ENCODE peak calls at places on chromosomes 5 and 9, in six cellular contexts. R, I, P, M, B and L are unnamed samples.

GRCh38 chr5:169001392-169001791 is 299.5 kb downstream of the SLIT3 start:
- DNase-seq in R (no peak), I (no peak), P (no peak), M (no peak), B (no peak), L (no peak)

GRCh38 chr9:110126986-110127864 is 80.7 kb downstream of the C9orf152 start:
- DNase-seq in R (peak; percentile 54), I (peak; percentile 42), P (peak; percentile 36), M (no peak), B (peak; percentile 81), L (peak; percentile 78)

GRCh38 chr5:88882321-88883038 is 504 bp downstream of the MEF2C start:
- DNase-seq in R (no peak), I (no peak), P (no peak), M (no peak), B (no peak), L (no peak)

GRCh38 chr5:9632495-9632894 is 2.3 kb upstream of the TAS2R1 start:
- DNase-seq in R (no peak), I (no peak), P (no peak), M (no peak), B (no peak), L (no peak)

GRCh38 chr9:79080536-79080935 is 491.2 kb upstream of the TLE4 start:
- DNase-seq in R (no peak), I (no peak), P (no peak), M (no peak), B (no peak), L (no peak)

GRCh38 chr5:72523960-72524582 is 16.9 kb upstream of the ZNF366 start:
- DNase-seq in R (no peak), I (no peak), P (no peak), M (no peak), B (no peak), L (no peak)

GRCh38 chr5:66805514-66806430 is 209.6 kb downstream of the MAST4 start:
- DNase-seq in R (no peak), I (no peak), P (no peak), M (no peak), B (no peak), L (no peak)

GRCh38 chr5:180080670-180081280 is 9.2 kb upstream of the RNF130 start:
- DNase-seq in R (no peak), I (no peak), P (no peak), M (no peak), B (no peak), L (no peak)

GRCh38 chr5:124841829-124842712 is 95.6 kb upstream of the ZNF608 start:
- DNase-seq in R (no peak), I (no peak), P (no peak), M (no peak), B (no peak), L (peak; percentile 72)

GRCh38 chr5:173472164-173472563 is 143.9 kb upstream of the STC2 start:
- DNase-seq in R (peak; percentile 82), I (peak; percentile 26), P (peak; percentile 70), M (no peak), B (peak; percentile 52), L (peak; percentile 88)

GRCh38 chr5:103808464-103809106 is 246.0 kb upstream of the NUDT12 start:
- DNase-seq in R (peak; percentile 18), I (peak; percentile 11), P (no peak), M (no peak), B (no peak), L (no peak)

GRCh38 chr5:68088302-68088701 is 127.3 kb upstream of the PIK3R1 start:
- DNase-seq in R (no peak), I (no peak), P (no peak), M (no peak), B (no peak), L (no peak)

GRCh38 chr5:180825768-180826525 is 23.3 kb upstream of the MGAT1 start:
- DNase-seq in R (peak; percentile 74), I (peak; percentile 65), P (peak; percentile 44), M (no peak), B (no peak), L (peak; percentile 90)

GRCh38 chr5:81825237-81825636 is 74.3 kb upstream of the SSBP2 start:
- DNase-seq in R (peak; percentile 35), I (peak; percentile 20), P (peak; percentile 28), M (no peak), B (peak; percentile 39), L (peak; percentile 72)

GRCh38 chr5:161165998-161166660 is 314.1 kb upstream of the ATP10B start:
- DNase-seq in R (no peak), I (no peak), P (no peak), M (peak; percentile 72), B (no peak), L (no peak)

GRCh38 chr9:126698756-126699155 is 85.0 kb downstream of the LMX1B start:
- DNase-seq in R (no peak), I (no peak), P (no peak), M (no peak), B (no peak), L (no peak)

GRCh38 chr5:126917918-126918623 is 112.3 kb downstream of the MARCHF3 start:
- DNase-seq in R (no peak), I (no peak), P (no peak), M (no peak), B (no peak), L (no peak)

GRCh38 chr5:37615184-37615583 is 224.7 kb downstream of the GDNF start:
- DNase-seq in R (no peak), I (no peak), P (no peak), M (no peak), B (no peak), L (no peak)

GRCh38 chr9:97788763-97789663 is 64.0 kb upstream of the FOXE1 start:
- DNase-seq in R (no peak), I (no peak), P (no peak), M (no peak), B (no peak), L (peak; percentile 49)

GRCh38 chr9:97790542-97790941 is 62.5 kb upstream of the FOXE1 start:
- DNase-seq in R (no peak), I (no peak), P (no peak), M (no peak), B (no peak), L (peak; percentile 28)

GRCh38 chr9:97793067-97793466 is 60.0 kb upstream of the FOXE1 start:
- DNase-seq in R (no peak), I (no peak), P (no peak), M (no peak), B (no peak), L (no peak)

DNA sequence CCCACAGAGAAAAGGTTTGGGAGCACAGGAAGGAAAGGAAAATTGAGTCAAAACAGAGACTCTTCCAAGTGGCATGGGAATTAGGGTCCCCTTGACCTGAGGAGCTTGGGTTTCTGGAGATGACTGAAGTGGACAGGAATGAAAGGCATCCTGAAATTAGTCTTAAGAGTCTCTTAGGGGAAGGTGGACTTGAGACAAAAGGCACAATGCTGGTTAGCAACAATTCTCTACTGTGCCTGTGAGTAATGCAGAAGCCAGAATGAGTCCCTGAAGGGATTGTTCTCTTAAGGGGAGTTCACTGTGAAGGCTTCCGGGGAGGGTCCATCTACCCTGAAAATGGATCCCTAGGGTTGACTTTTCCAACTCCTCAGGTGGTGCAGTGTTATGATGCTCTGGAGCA is 58.4 kb upstream of the FOXE1 start:
- DNase-seq in R (no peak), I (no peak), P (no peak), M (no peak), B (no peak), L (no peak)
- H3K27ac ChIP-seq in R (no peak overlapping the region), I (no peak overlapping the region), P (no peak overlapping the region), M (no peak overlapping the region), B (no peak overlapping the region), L (no peak overlapping the region)

DNA sequence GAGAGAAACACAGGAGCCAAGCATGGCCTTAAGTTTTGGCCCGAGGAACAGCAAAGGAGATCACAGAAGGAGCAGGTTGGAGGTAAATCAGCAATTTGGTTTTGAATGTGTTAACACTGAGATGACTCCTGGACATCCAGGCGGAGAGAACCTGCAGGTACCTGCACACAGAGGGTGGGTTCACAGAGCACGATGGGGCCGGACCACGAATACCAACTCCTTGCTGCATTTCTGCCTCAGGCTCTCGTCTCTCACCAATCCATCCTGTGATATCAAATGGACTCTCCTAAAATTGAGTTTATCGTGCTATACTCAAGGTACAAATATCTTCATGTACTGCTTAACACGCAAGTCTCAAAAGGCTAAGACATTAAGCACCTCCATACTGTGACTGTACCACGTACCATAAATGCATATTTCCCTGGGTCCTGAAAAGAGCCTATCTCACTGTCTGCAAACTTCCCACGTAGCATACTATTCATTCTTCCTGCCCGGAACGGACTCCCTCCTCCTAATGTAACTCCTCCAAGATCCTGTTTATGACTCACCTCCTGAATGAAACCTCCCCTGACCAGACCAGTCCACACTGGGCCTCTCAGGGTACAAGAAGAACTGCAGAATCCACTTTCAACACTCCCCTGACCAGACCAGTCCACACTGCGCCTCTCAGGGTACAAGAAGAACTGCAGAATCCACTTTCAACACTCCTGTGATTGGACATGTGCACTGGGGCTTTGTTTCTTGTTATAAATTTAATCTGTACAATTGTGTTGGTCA is 380.8 kb upstream of the RFX3 start:
- DNase-seq in R (no peak), I (no peak), P (no peak), M (no peak), B (peak; percentile 29), L (peak; percentile 60)
- TF ChIP-seq CTCF in R (no peak), I (no peak), P (no peak), M (no peak), B (no peak), L (no peak)

GRCh38 chr9:2662496-2662895 is 40.9 kb downstream of the VLDLR start:
- DNase-seq in R (no peak), I (no peak), P (no peak), M (no peak), B (no peak), L (no peak)
- H3K27ac ChIP-seq in R (no peak overlapping the region), I (no peak overlapping the region), P (no peak overlapping the region), M (no peak overlapping the region), B (no peak overlapping the region), L (peak overlapping the region; percentile 62)

GRCh38 chr5:59656351-59657254 is 236.9 kb downstream of the PDE4D start:
- DNase-seq in R (no peak), I (no peak), P (no peak), M (no peak), B (no peak), L (no peak)

GRCh38 chr5:59654691-59655090 is 238.8 kb downstream of the PDE4D start:
- DNase-seq in R (no peak), I (no peak), P (no peak), M (no peak), B (no peak), L (no peak)

GRCh38 chr5:59655693-59656309 is 237.7 kb downstream of the PDE4D start:
- DNase-seq in R (no peak), I (no peak), P (no peak), M (no peak), B (no peak), L (no peak)

GRCh38 chr5:59648949-59649921 is 244.3 kb downstream of the PDE4D start:
- DNase-seq in R (no peak), I (peak; percentile 57), P (no peak), M (no peak), B (no peak), L (no peak)

GRCh38 chr5:59652449-59652848 is 241.1 kb downstream of the PDE4D start:
- DNase-seq in R (no peak), I (no peak), P (no peak), M (no peak), B (no peak), L (no peak)
- TF ChIP-seq CTCF in R (no peak), I (no peak), P (no peak), M (no peak), B (no peak), L (no peak)

GRCh38 chr9:124001865-124002525 is 9.6 kb upstream of the LHX2 start:
- DNase-seq in R (no peak), I (no peak), P (no peak), M (no peak), B (no peak), L (no peak)
- H3K27ac ChIP-seq in R (no peak overlapping the region), I (no peak overlapping the region), P (no peak overlapping the region), M (no peak overlapping the region), B (no peak overlapping the region), L (no peak overlapping the region)

GRCh38 chr5:128334010-128334716 is 203.9 kb downstream of the FBN2 start:
- DNase-seq in R (no peak), I (no peak), P (no peak), M (no peak), B (no peak), L (no peak)
- TF ChIP-seq CTCF in R (no peak), I (no peak), P (no peak), M (no peak), B (no peak), L (no peak)